ENCODE peak calls at places on chromosomes 3 and 15, in ten cellular contexts. C is stimulated activated CD4-positive, alpha-beta T cell treated with anti-CD3 and anti-CD28 coated beads, Interleukin-1b, Interleukin-23, amount 100 ng/mL, for 1 hour; J is activated naive CD4-positive, alpha-beta T cell; L is fibroblast of mammary gland; P is foreskin fibroblast; A is pulmonary artery endothelial cell; O is activated naive CD8-positive, alpha-beta T cell treated with anti-CD3 and anti-CD28 coated beads, Interleukin-2, amount 10 ng/mL, durations not matched to agents 7 days and 5 days; S is frontal cortex; I is brain microvascular endothelial cell; X is progenitor cell of endocrine pancreas. H is an unnamed sample.

GRCh38 chr15:57235865-57236264 is 140.4 kb upstream of the CGNL1 start:
- DNase-seq in L (peak; percentile 78), X (no peak), C (no peak), A (no peak), O (no peak), I (peak; percentile 88), J (no peak), S (no peak), P (peak; percentile 63), H (no peak)

GRCh38 chr3:98766924-98767323 is 3.8 kb downstream of the ST3GAL6 start:
- DNase-seq in C (no peak), I (no peak), J (no peak), O (no peak), S (no peak), X (no peak), A (no peak), P (no peak), L (no peak), H (no peak)

GRCh38 chr3:190074817-190075216 is 45.9 kb downstream of the P3H2 start:
- DNase-seq in X (no peak), O (no peak), A (no peak), L (no peak), J (no peak), C (no peak), I (no peak), P (no peak), S (no peak), H (no peak)

GRCh38 chr3:15795563-15796308 is 2.0 kb downstream of the ANKRD28 start:
- DNase-seq in X (no peak), J (no peak), P (no peak), I (peak; percentile 47), O (no peak), C (no peak), L (peak; percentile 59), S (no peak), A (no peak), H (no peak)

GRCh38 chr3:108159128-108159527 is 63.1 kb downstream of the IFT57 start:
- DNase-seq in C (no peak), A (no peak), O (no peak), L (peak; percentile 90), S (no peak), J (no peak), X (no peak), I (no peak), P (no peak), H (no peak)

GRCh38 chr3:76369170-76369569 is 583.8 kb upstream of the ZNF717 start:
- DNase-seq in O (no peak), L (no peak), J (no peak), C (no peak), A (no peak), X (no peak), P (no peak), S (no peak), I (peak; percentile 48), H (no peak)

GRCh38 chr3:38545983-38546382 is 49.8 kb downstream of the EXOG start:
- DNase-seq in J (no peak), X (no peak), I (no peak), A (no peak), C (no peak), O (no peak), P (no peak), L (no peak), S (no peak), H (no peak)

GRCh38 chr15:71334874-71335273 is 219.6 kb downstream of the THSD4 start:
- DNase-seq in X (no peak), P (peak; percentile 42), J (no peak), O (no peak), I (no peak), A (no peak), L (peak; percentile 79), S (no peak), C (no peak), H (no peak)

GRCh38 chr15:66662522-66662921 is 39.5 kb upstream of the SMAD6 start:
- DNase-seq in I (no peak), J (no peak), C (no peak), L (no peak), P (no peak), S (no peak), X (no peak), A (no peak), O (no peak), H (no peak)

GRCh38 chr3:167480748-167481147 is 6.9 kb upstream of the SERPINI2 start:
- DNase-seq in L (no peak), O (no peak), S (no peak), J (no peak), P (no peak), X (no peak), C (no peak), I (no peak), A (no peak), H (no peak)

GRCh38 chr3:160224256-160224655 is 966 bp upstream of the C3orf80 start:
- DNase-seq in X (no peak), O (no peak), P (no peak), J (no peak), L (no peak), S (no peak), I (no peak), A (no peak), C (no peak), H (no peak)

GRCh38 chr3:196517919-196518318 is 2.8 kb upstream of the SMCO1 start:
- DNase-seq in S (no peak), A (no peak), C (no peak), O (no peak), I (no peak), L (no peak), X (no peak), P (no peak), J (no peak), H (no peak)

GRCh38 chr15:73382131-73382530 is 13.4 kb upstream of the HCN4 start:
- DNase-seq in S (no peak), J (no peak), C (no peak), A (no peak), I (no peak), P (no peak), O (no peak), L (no peak), X (no peak), H (no peak)

GRCh38 chr3:194255252-194256039 is 95.7 kb downstream of the CPN2 start:
- DNase-seq in L (no peak), I (no peak), X (no peak), O (peak; percentile 50), P (no peak), C (no peak), A (peak; percentile 81), S (no peak), J (peak; percentile 17), H (peak; percentile 12)

GRCh38 chr3:79887203-79887602 is 119.4 kb upstream of the ROBO1 start:
- DNase-seq in S (no peak), O (no peak), C (no peak), I (no peak), L (no peak), P (no peak), J (no peak), A (no peak), X (no peak), H (no peak)

GRCh38 chr3:131038326-131038725 is 11.6 kb downstream of the NEK11 start:
- DNase-seq in J (no peak), P (no peak), C (no peak), L (peak; percentile 57), A (no peak), O (no peak), X (no peak), I (no peak), S (no peak), H (no peak)

GRCh38 chr15:96234109-96234892 is 96.2 kb upstream of the NR2F2 start:
- DNase-seq in O (no peak), C (no peak), X (no peak), I (no peak), L (peak; percentile 80), S (no peak), A (no peak), P (peak; percentile 90), J (no peak), H (no peak)

GRCh38 chr15:75947117-75947516 is 43.4 kb downstream of the FBXO22 start:
- DNase-seq in P (peak; percentile 74), X (no peak), A (no peak), O (no peak), C (no peak), L (peak; percentile 92), I (peak; percentile 56), S (no peak), J (no peak), H (no peak)

GRCh38 chr3:89104499-89104898 is 2.9 kb upstream of the EPHA3 start:
- DNase-seq in O (no peak), C (no peak), X (no peak), P (no peak), J (no peak), L (no peak), S (no peak), A (no peak), I (no peak), H (no peak)

GRCh38 chr3:142027713-142028112 is 121.6 kb downstream of the TFDP2 start:
- DNase-seq in I (peak; percentile 49), S (no peak), O (no peak), L (peak; percentile 25), X (no peak), P (peak; percentile 26), J (no peak), A (peak; percentile 13), C (no peak), H (no peak)

GRCh38 chr3:16439848-16440708 is 73.4 kb downstream of the RFTN1 start:
- DNase-seq in L (no peak), J (no peak), S (no peak), A (no peak), I (no peak), C (no peak), P (no peak), O (no peak), X (no peak), H (no peak)

GRCh38 chr3:77169844-77170243 is 129.9 kb downstream of the ROBO2 start:
- DNase-seq in P (no peak), I (no peak), C (no peak), S (no peak), J (no peak), L (no peak), O (no peak), A (no peak), X (no peak), H (no peak)

GRCh38 chr3:197513953-197514785 is 41.6 kb downstream of the BDH1 start:
- DNase-seq in X (no peak), P (no peak), S (no peak), O (no peak), J (no peak), C (no peak), A (no peak), I (no peak), L (no peak), H (no peak)

GRCh38 chr15:77418341-77419049 is 1.4 kb downstream of the PEAK1 start:
- DNase-seq in J (no peak), P (peak; percentile 30), O (no peak), S (no peak), L (peak; percentile 44), A (no peak), C (no peak), I (peak; percentile 20), X (no peak), H (no peak)

GRCh38 chr15:99305761-99306505 is 54.7 kb downstream of the LRRC28 start:
- DNase-seq in A (no peak), C (no peak), P (peak; percentile 27), J (no peak), S (no peak), O (no peak), L (peak; percentile 66), X (no peak), I (peak; percentile 57), H (no peak)

GRCh38 chr15:58528197-58528870 is 96.5 kb downstream of the LIPC start:
- DNase-seq in C (no peak), X (no peak), J (no peak), A (no peak), S (no peak), P (no peak), L (peak; percentile 40), I (peak; percentile 12), O (no peak), H (no peak)

GRCh38 chr15:99087405-99087943 is 17.4 kb upstream of the SYNM start:
- DNase-seq in O (no peak), X (no peak), L (no peak), I (no peak), P (no peak), C (no peak), S (no peak), J (no peak), A (no peak), H (no peak)

GRCh38 chr3:168062679-168063078 is 33.0 kb downstream of the GOLIM4 start:
- DNase-seq in I (no peak), L (no peak), P (no peak), X (no peak), O (no peak), J (no peak), A (no peak), C (no peak), S (no peak), H (no peak)

H was measured in activated T-helper 1 cell treated with anti-CD3 and anti-CD28 coated beads, Interleukin-2, amount 50 U/mL, for 16 hours.